ENCODE peak calls at places on chromosomes 13 and 19, in nine cellular contexts. U, T, G, P, Z, S, E, C and B are unnamed samples.

GRCh38 chr13:85266331-85266730 is 532.9 kb downstream of the SLITRK6 start:
- DNase-seq in P (no peak), C (no peak), U (no peak), E (no peak), Z (no peak), S (no peak), T (no peak), G (no peak), B (no peak)

GRCh38 chr13:26382843-26383242 is 128.9 kb downstream of the CDK8 start:
- DNase-seq in T (no peak), E (no peak), U (no peak), C (no peak), Z (no peak), S (no peak), G (no peak), P (no peak), B (no peak)

GRCh38 chr13:79662882-79663281 is 181.9 kb downstream of the NDFIP2 start:
- DNase-seq in Z (no peak), T (no peak), C (no peak), P (no peak), G (peak; percentile 5), E (no peak), S (no peak), U (no peak), B (peak; percentile 22)

GRCh38 chr19:3538965-3539742 is at the start of gene TEKTIP1:
- DNase-seq in U (no peak), Z (no peak), S (no peak), P (no peak), G (no peak), T (peak; percentile 31), C (no peak), E (no peak), B (no peak)

GRCh38 chr19:53545271-53546065 is 7.5 kb downstream of the ZNF331 start:
- DNase-seq in Z (peak; percentile 52), C (no peak), G (peak; percentile 66), T (peak; percentile 36), E (no peak), U (no peak), P (no peak), S (no peak), B (no peak)

GRCh38 chr13:30690282-30691188 is 44.8 kb upstream of the ALOX5AP start:
- DNase-seq in T (no peak), S (peak; percentile 20), C (no peak), Z (peak; percentile 82), E (peak; percentile 20), U (peak; percentile 42), P (peak; percentile 82), G (peak; percentile 44), B (peak; percentile 62)

GRCh38 chr19:42216653-42217521 is 590 bp downstream of the DEDD2 start:
- DNase-seq in C (peak; percentile 47), T (peak; percentile 32), E (no peak), G (peak; percentile 47), U (peak; percentile 30), S (peak; percentile 53), Z (no peak), P (no peak), B (peak; percentile 84)

GRCh38 chr13:105638446-105638845 is 897.0 kb downstream of the EFNB2 start:
- DNase-seq in C (no peak), U (no peak), S (no peak), P (no peak), Z (no peak), E (no peak), T (no peak), G (no peak), B (no peak)

GRCh38 chr19:29383696-29384095 is 142.1 kb upstream of the VSTM2B start:
- DNase-seq in G (no peak), Z (no peak), S (no peak), T (no peak), P (no peak), C (no peak), E (no peak), U (no peak), B (no peak)

GRCh38 chr19:49157445-49158224 is at the start of gene TRPM4:
- DNase-seq in C (peak; percentile 91), Z (no peak), G (peak; percentile 97), P (no peak), U (no peak), E (no peak), S (peak; percentile 67), T (peak; percentile 82), B (peak; percentile 98)

GRCh38 chr13:114108141-114108761 is 24.2 kb downstream of the RASA3 start:
- DNase-seq in E (no peak), S (peak; percentile 14), P (no peak), U (no peak), G (no peak), C (no peak), T (no peak), Z (no peak), B (no peak)

GRCh38 chr13:110055089-110055488 is 251.9 kb downstream of the COL4A1 start:
- DNase-seq in S (no peak), U (no peak), G (no peak), P (no peak), C (no peak), E (no peak), T (no peak), Z (no peak), B (no peak)

GRCh38 chr19:51479531-51480331 is 1.4 kb downstream of the CEACAM18 start:
- DNase-seq in E (no peak), S (peak; percentile 42), G (no peak), T (no peak), P (no peak), U (no peak), Z (no peak), C (no peak), B (no peak)

GRCh38 chr13:25768726-25769270 is 283.0 kb downstream of the SHISA2 start:
- DNase-seq in C (no peak), P (peak; percentile 58), G (no peak), T (no peak), E (no peak), S (no peak), Z (no peak), U (no peak), B (no peak)